ENCODE peak calls at places on chromosome 20, in six cellular contexts. P is psoas muscle; G is keratinocyte; C is CD4-positive, alpha-beta memory T cell; A is CD8-positive, alpha-beta T cell; N is IMR-90. Y is an unnamed sample. For H3K4me1 and H3K36me3, the result is how much of the 10 kb centered on the place peaks cover.

GRCh38 chr20:7974785-7975435 is 34.7 kb upstream of the HAO1 start:
- DNase-seq in A (no peak), N (no peak), G (no peak), P (no peak), C (no peak), Y (no peak)

GRCh38 chr20:31948008-31948407 is 3.8 kb downstream of the PDRG1 start:
- DNase-seq in N (no peak), P (no peak), A (no peak), C (no peak), G (no peak), Y (no peak)

GRCh38 chr20:25495189-25495824 is 87.8 kb downstream of the GINS1 start:
- DNase-seq in G (no peak), C (no peak), P (no peak), A (no peak), N (no peak), Y (no peak)

GRCh38 chr20:58647814-58648501 is 3.1 kb upstream of the STX16 start:
- DNase-seq in N (peak), G (no peak), C (no peak), P (no peak), A (no peak), Y (no peak)

GRCh38 chr20:12311102-12311865 is 393.6 kb downstream of the BTBD3 start:
- DNase-seq in G (no peak), N (no peak), C (no peak), A (no peak), P (no peak), Y (no peak)

GRCh38 chr20:45489083-45489531 is 19.6 kb downstream of the WFDC2 start:
- DNase-seq in A (no peak), C (no peak), G (no peak), N (no peak), P (no peak), Y (no peak)

GRCh38 chr20:20134941-20135572 is 82.7 kb downstream of the CFAP61 start:
- DNase-seq in N (no peak), A (no peak), C (no peak), P (no peak), G (no peak), Y (no peak)

GRCh38 chr20:33647603-33648395 is 14.3 kb upstream of the C20orf144 start:
- DNase-seq in P (no peak), C (no peak), G (no peak), A (no peak), N (peak), Y (no peak)

GRCh38 chr20:25283221-25283951 is 35.5 kb downstream of the PYGB start:
- DNase-seq in P (peak), G (no peak), C (no peak), N (no peak), A (no peak), Y (peak)

GRCh38 chr20:1062334-1063015 is 55.9 kb upstream of the PSMF1 start:
- DNase-seq in A (no peak), N (no peak), C (no peak), G (no peak), P (no peak), Y (no peak)

GRCh38 chr20:3660262-3661059 is 2.7 kb downstream of the GFRA4 start:
- DNase-seq in A (no peak), C (no peak), P (peak), N (no peak), G (no peak), Y (no peak)

GRCh38 chr20:57215826-57216471 is 50.5 kb downstream of the BMP7 start:
- DNase-seq in G (no peak), A (no peak), N (no peak), C (no peak), P (no peak), Y (no peak)

GRCh38 chr20:32562495-32562911 is 22.6 kb downstream of the NOL4L start:
- DNase-seq in G (no peak), C (no peak), P (no peak), A (no peak), N (no peak), Y (no peak)

GRCh38 chr20:45404438-45404837 is 3.7 kb upstream of the DBNDD2 start:
- DNase-seq in G (no peak), A (no peak), N (no peak), C (no peak), P (no peak), Y (no peak)

GRCh38 chr20:53865905-53866786 is 204.2 kb downstream of the BCAS1 start:
- DNase-seq in G (no peak), P (no peak), C (no peak), N (peak), A (no peak), Y (peak)

GRCh38 chr20:10352934-10353866 is 80.8 kb downstream of the MKKS start:
- DNase-seq in A (no peak), N (no peak), C (no peak), P (no peak), G (no peak), Y (no peak)

GRCh38 chr20:45212831-45213230 is 6.0 kb downstream of the SEMG1 start:
- DNase-seq in A (no peak), P (no peak), G (no peak), C (no peak), N (no peak), Y (no peak)

GRCh38 chr20:11389188-11389587 is 528.5 kb upstream of the BTBD3 start:
- DNase-seq in A (no peak), P (no peak), N (peak), C (no peak), G (peak), Y (no peak)

GRCh38 chr20:12482661-12483060 is 526.1 kb upstream of the SPTLC3 start:
- DNase-seq in C (no peak), A (no peak), P (no peak), N (no peak), G (no peak), Y (no peak)

GRCh38 chr20:409697-410559 is 1.8 kb downstream of the RBCK1 start:
- DNase-seq in N (no peak), C (peak), A (no peak), P (peak), G (no peak), Y (no peak)

GRCh38 chr20:11891827-11892521 is 25.7 kb upstream of the BTBD3 start:
- DNase-seq in A (peak), C (peak), P (no peak), G (no peak), N (peak), Y (peak)

DNA sequence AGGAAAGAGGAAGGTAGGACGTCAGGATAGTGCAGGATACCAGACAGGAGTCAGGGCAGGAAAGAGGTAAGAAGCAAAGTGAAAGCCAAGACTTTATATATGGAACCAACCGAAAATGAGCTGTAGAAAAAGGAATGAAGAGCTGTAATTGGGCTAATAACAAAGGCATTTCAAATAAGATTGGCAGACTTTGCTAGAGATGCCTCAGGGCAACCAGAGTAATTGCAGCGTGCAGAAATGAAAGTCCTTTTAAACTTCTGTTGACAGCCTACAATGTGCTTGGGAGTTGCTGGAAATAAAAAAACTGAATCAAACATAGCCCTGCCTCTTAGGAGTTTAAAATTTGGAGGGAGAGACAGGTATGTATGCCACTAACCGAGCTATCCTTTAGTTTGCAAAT is 56.4 kb upstream of the NKX2-4 start:
- DNase-seq in N (no peak), G (no peak), A (no peak), P (no peak), C (no peak), Y (peak)
- H3K4me1 ChIP-seq in N (under half), G (under half), A (under half), P (under half), C (under half), Y (under half)

DNA sequence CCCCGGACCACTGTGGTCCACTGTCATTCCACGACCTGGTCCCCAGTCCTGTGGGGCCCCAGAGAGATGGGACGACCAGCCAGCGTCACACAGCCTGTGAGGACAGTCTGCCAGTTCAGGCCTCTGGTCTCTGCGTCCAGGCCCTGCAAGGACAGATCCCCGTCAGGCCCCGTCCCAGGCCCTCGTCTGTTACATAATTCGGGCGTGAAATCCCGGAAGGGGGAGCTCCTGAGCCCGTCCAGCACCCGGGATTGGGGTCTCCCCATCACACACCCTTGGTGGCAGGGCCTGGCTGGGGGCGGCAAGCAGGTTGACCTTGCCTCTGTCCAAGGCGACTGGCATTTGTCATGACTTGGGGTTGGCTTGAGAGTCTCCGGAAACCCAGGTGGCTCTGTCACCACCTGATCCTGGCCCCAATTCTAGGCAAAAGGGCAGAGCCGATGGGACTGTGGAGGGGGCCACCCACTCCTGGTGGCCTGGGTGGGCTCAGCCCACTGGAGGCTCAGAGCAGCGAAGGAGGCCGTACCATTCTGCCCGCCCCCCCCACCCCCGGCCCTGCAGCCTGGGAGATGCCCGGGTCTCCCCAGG is 73.8 kb upstream of the GATA5 start:
- DNase-seq in G (no peak), P (peak), C (no peak), A (no peak), N (no peak), Y (peak)
- H3K4me3 ChIP-seq in G (no peak), P (peak), C (no peak), A (no peak), N (no peak), Y (no peak)

GRCh38 chr20:49147269-49147668 is 40.9 kb downstream of the STAU1 start:
- DNase-seq in G (no peak), P (no peak), A (no peak), C (no peak), N (no peak), Y (no peak)

GRCh38 chr20:49146442-49146841 is 41.7 kb downstream of the STAU1 start:
- DNase-seq in N (no peak), P (no peak), C (no peak), A (no peak), G (no peak), Y (no peak)

GRCh38 chr20:49149281-49150045 is 38.7 kb downstream of the STAU1 start:
- DNase-seq in P (no peak), N (no peak), C (no peak), G (no peak), A (no peak), Y (peak)

GRCh38 chr20:49148601-49149000 is 39.5 kb downstream of the STAU1 start:
- DNase-seq in A (no peak), G (no peak), P (no peak), C (no peak), N (no peak), Y (no peak)

DNA sequence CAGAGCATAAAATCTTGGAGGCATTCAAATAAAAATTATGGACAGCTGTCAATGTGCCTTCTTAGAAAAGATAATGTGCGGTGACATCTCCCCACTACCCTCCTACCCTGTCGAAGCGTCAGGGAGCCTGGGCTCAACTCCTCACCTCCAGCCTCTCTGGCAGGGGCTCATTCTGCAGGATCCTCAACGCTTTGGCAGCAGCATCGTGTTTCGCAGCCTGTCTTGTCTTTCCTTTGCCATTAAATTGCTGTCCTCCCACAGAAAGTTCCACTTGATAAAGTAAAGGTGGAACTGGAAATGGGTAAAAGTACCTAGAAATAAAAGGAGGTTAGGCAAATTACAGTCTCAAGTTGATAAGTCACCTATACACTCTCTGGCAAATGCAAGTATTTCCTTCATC is 36.7 kb downstream of the STAU1 start:
- DNase-seq in A (no peak), N (no peak), C (no peak), G (no peak), P (no peak), Y (no peak)
- H3K36me3 ChIP-seq in A (under half), N (under half), C (under half), G (under half), P (under half), Y (under half)

GRCh38 chr20:60470366-60470765 is 512.1 kb downstream of the CDH26 start:
- DNase-seq in P (no peak), N (no peak), A (no peak), C (no peak), G (no peak), Y (no peak)
- H3K4me1 ChIP-seq in P (under half), N (under half), A (under half), C (under half), G (under half), Y (under half)

DNA sequence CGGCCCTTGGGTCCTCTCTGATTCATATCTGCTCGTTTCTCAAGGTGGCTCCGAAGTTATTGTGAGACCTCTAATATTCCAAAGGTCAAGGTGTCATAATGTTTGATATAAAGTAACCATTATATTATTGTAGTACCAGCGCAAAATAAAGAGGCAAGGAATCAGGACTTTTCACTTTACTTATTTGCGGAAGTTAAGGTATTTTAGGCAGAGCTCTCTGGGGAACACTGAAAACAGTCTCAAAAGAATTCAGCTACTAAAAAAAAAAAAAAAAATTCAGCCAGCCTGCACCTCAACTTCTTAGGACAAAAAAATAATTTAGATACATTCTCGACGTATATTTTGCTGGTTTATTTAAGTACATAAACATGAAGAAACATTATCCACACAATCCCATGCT is 2.4 kb downstream of the OSER1 start:
- DNase-seq in C (no peak), N (no peak), G (no peak), P (no peak), A (no peak), Y (no peak)
- H3K4me3 ChIP-seq in C (no peak), N (peak), G (peak), P (peak), A (no peak), Y (peak)

Y was measured in HAP-1.